ENCODE peak calls at places on chromosomes 1 and 21, in seven cellular contexts. One of them, this sample, is unnamed.
A peak's percentile ranks its signal among the peaks of the same experiment; 100 is the strongest.

GRCh38 chr1:155218854-155219591 is 10.5 kb downstream of the MTX1 start:
- DNase-seq in uterus: peak; percentile 46
- DNase-seq in K562: peak; percentile 65
- DNase-seq in sigmoid colon: no peak
- DNase-seq in tibial artery: no peak
- DNase-seq in left ventricle myocardium inferior: no peak
- DNase-seq in breast epithelium: no peak
- DNase-seq in this sample: peak; percentile 69

GRCh38 chr1:45005761-45006160 is 5.4 kb downstream of the HECTD3 start:
- DNase-seq in K562: no peak
- DNase-seq in tibial artery: no peak
- DNase-seq in left ventricle myocardium inferior: no peak
- DNase-seq in breast epithelium: no peak
- DNase-seq in uterus: no peak
- DNase-seq in sigmoid colon: no peak
- DNase-seq in this sample: no peak

GRCh38 chr1:201903135-201903534 is 14.4 kb downstream of the SHISA4 start:
- DNase-seq in sigmoid colon: peak; percentile 84
- DNase-seq in left ventricle myocardium inferior: no peak
- DNase-seq in K562: no peak
- DNase-seq in breast epithelium: no peak
- DNase-seq in uterus: peak; percentile 71
- DNase-seq in tibial artery: peak; percentile 92
- DNase-seq in this sample: no peak

GRCh38 chr1:109208847-109209463 is 4.8 kb upstream of the SARS1 start:
- DNase-seq in breast epithelium: no peak
- DNase-seq in uterus: no peak
- DNase-seq in tibial artery: no peak
- DNase-seq in sigmoid colon: no peak
- DNase-seq in left ventricle myocardium inferior: no peak
- DNase-seq in K562: no peak
- DNase-seq in this sample: peak; percentile 31

GRCh38 chr1:4476394-4476793 is 178.0 kb upstream of the AJAP1 start:
- DNase-seq in uterus: no peak
- DNase-seq in tibial artery: no peak
- DNase-seq in breast epithelium: no peak
- DNase-seq in left ventricle myocardium inferior: no peak
- DNase-seq in sigmoid colon: no peak
- DNase-seq in K562: no peak
- DNase-seq in this sample: no peak

GRCh38 chr1:107135466-107135865 is 5.4 kb upstream of the NTNG1 start:
- DNase-seq in left ventricle myocardium inferior: no peak
- DNase-seq in tibial artery: no peak
- DNase-seq in sigmoid colon: no peak
- DNase-seq in uterus: no peak
- DNase-seq in breast epithelium: no peak
- DNase-seq in K562: no peak
- DNase-seq in this sample: peak; percentile 18

GRCh38 chr1:245953876-245954660 is 553.0 kb downstream of the SMYD3 start:
- DNase-seq in breast epithelium: no peak
- DNase-seq in K562: no peak
- DNase-seq in uterus: no peak
- DNase-seq in tibial artery: no peak
- DNase-seq in left ventricle myocardium inferior: no peak
- DNase-seq in sigmoid colon: no peak
- DNase-seq in this sample: peak; percentile 70

GRCh38 chr1:90831910-90832309 is 114.8 kb upstream of the BARHL2 start:
- DNase-seq in sigmoid colon: no peak
- DNase-seq in left ventricle myocardium inferior: no peak
- DNase-seq in K562: no peak
- DNase-seq in uterus: no peak
- DNase-seq in tibial artery: no peak
- DNase-seq in breast epithelium: no peak
- DNase-seq in this sample: no peak

GRCh38 chr1:87648720-87649119 is 320.0 kb downstream of the LMO4 start:
- DNase-seq in breast epithelium: no peak
- DNase-seq in K562: no peak
- DNase-seq in sigmoid colon: no peak
- DNase-seq in uterus: no peak
- DNase-seq in tibial artery: no peak
- DNase-seq in left ventricle myocardium inferior: no peak
- DNase-seq in this sample: no peak

GRCh38 chr1:84433253-84434080 is 35.2 kb downstream of the DNASE2B start:
- DNase-seq in sigmoid colon: no peak
- DNase-seq in left ventricle myocardium inferior: no peak
- DNase-seq in uterus: peak; percentile 27
- DNase-seq in K562: peak; percentile 48
- DNase-seq in breast epithelium: no peak
- DNase-seq in tibial artery: peak; percentile 71
- DNase-seq in this sample: peak; percentile 83

GRCh38 chr1:24557711-24558121 is 1.8 kb downstream of the NCMAP start:
- DNase-seq in K562: no peak
- DNase-seq in uterus: no peak
- DNase-seq in left ventricle myocardium inferior: no peak
- DNase-seq in tibial artery: peak; percentile 46
- DNase-seq in sigmoid colon: no peak
- DNase-seq in breast epithelium: peak; percentile 19
- DNase-seq in this sample: no peak

GRCh38 chr1:62299426-62300200 is 19.6 kb downstream of the KANK4 start:
- DNase-seq in breast epithelium: no peak
- DNase-seq in K562: no peak
- DNase-seq in sigmoid colon: no peak
- DNase-seq in uterus: no peak
- DNase-seq in tibial artery: no peak
- DNase-seq in left ventricle myocardium inferior: no peak
- DNase-seq in this sample: no peak

GRCh38 chr21:33286600-33287456 is 20.7 kb downstream of the IL10RB start:
- DNase-seq in sigmoid colon: no peak
- DNase-seq in tibial artery: no peak
- DNase-seq in left ventricle myocardium inferior: peak; percentile 39
- DNase-seq in K562: no peak
- DNase-seq in breast epithelium: no peak
- DNase-seq in uterus: peak; percentile 36
- DNase-seq in this sample: peak; percentile 78

GRCh38 chr1:22018583-22019559 is 17.4 kb downstream of the CELA3A start:
- DNase-seq in left ventricle myocardium inferior: no peak
- DNase-seq in breast epithelium: no peak
- DNase-seq in tibial artery: no peak
- DNase-seq in sigmoid colon: peak; percentile 71
- DNase-seq in K562: no peak
- DNase-seq in uterus: no peak
- DNase-seq in this sample: peak; percentile 48

GRCh38 chr1:87091425-87091824 is 177.0 kb downstream of the HS2ST1 start:
- DNase-seq in K562: no peak
- DNase-seq in breast epithelium: no peak
- DNase-seq in sigmoid colon: no peak
- DNase-seq in left ventricle myocardium inferior: no peak
- DNase-seq in tibial artery: no peak
- DNase-seq in uterus: no peak
- DNase-seq in this sample: no peak

GRCh38 chr1:204295666-204296065 is 64.1 kb downstream of the PLEKHA6 start:
- DNase-seq in left ventricle myocardium inferior: no peak
- DNase-seq in uterus: no peak
- DNase-seq in breast epithelium: no peak
- DNase-seq in sigmoid colon: no peak
- DNase-seq in K562: no peak
- DNase-seq in tibial artery: peak; percentile 76
- DNase-seq in this sample: peak; percentile 77

GRCh38 chr21:24160528-24160927 is 1446.8 kb downstream of the MRPL39 start:
- DNase-seq in left ventricle myocardium inferior: no peak
- DNase-seq in sigmoid colon: no peak
- DNase-seq in uterus: no peak
- DNase-seq in breast epithelium: no peak
- DNase-seq in K562: no peak
- DNase-seq in tibial artery: no peak
- DNase-seq in this sample: no peak

GRCh38 chr1:31980835-31981782 is 32.6 kb upstream of the KHDRBS1 start:
- DNase-seq in K562: no peak
- DNase-seq in left ventricle myocardium inferior: no peak
- DNase-seq in uterus: no peak
- DNase-seq in breast epithelium: no peak
- DNase-seq in sigmoid colon: no peak
- DNase-seq in tibial artery: no peak
- DNase-seq in this sample: no peak

GRCh38 chr1:77534456-77534855 is 148.0 kb downstream of the ZZZ3 start:
- DNase-seq in K562: no peak
- DNase-seq in breast epithelium: no peak
- DNase-seq in uterus: no peak
- DNase-seq in left ventricle myocardium inferior: no peak
- DNase-seq in sigmoid colon: no peak
- DNase-seq in tibial artery: no peak
- DNase-seq in this sample: no peak

GRCh38 chr21:30044447-30045064 is 104.8 kb upstream of the GRIK1 start:
- DNase-seq in tibial artery: no peak
- DNase-seq in left ventricle myocardium inferior: no peak
- DNase-seq in sigmoid colon: no peak
- DNase-seq in uterus: no peak
- DNase-seq in breast epithelium: no peak
- DNase-seq in K562: peak; percentile 13
- DNase-seq in this sample: peak; percentile 6

GRCh38 chr21:43770066-43770655 is 5.9 kb downstream of the CSTB start:
- DNase-seq in uterus: no peak
- DNase-seq in tibial artery: no peak
- DNase-seq in K562: no peak
- DNase-seq in left ventricle myocardium inferior: no peak
- DNase-seq in sigmoid colon: no peak
- DNase-seq in breast epithelium: no peak
- DNase-seq in this sample: no peak

GRCh38 chr1:58443986-58444603 is 102.4 kb downstream of the OMA1 start:
- DNase-seq in breast epithelium: no peak
- DNase-seq in left ventricle myocardium inferior: no peak
- DNase-seq in sigmoid colon: no peak
- DNase-seq in K562: no peak
- DNase-seq in tibial artery: no peak
- DNase-seq in uterus: no peak
- DNase-seq in this sample: no peak

GRCh38 chr1:58397187-58397820 is 149.2 kb downstream of the OMA1 start:
- DNase-seq in breast epithelium: no peak
- DNase-seq in left ventricle myocardium inferior: no peak
- DNase-seq in uterus: no peak
- DNase-seq in tibial artery: no peak
- DNase-seq in K562: no peak
- DNase-seq in sigmoid colon: no peak
- DNase-seq in this sample: peak; percentile 28

GRCh38 chr1:102572637-102573036 is 535.7 kb downstream of the COL11A1 start:
- DNase-seq in sigmoid colon: no peak
- DNase-seq in uterus: no peak
- DNase-seq in breast epithelium: no peak
- DNase-seq in K562: no peak
- DNase-seq in left ventricle myocardium inferior: no peak
- DNase-seq in tibial artery: no peak
- DNase-seq in this sample: no peak

DNA sequence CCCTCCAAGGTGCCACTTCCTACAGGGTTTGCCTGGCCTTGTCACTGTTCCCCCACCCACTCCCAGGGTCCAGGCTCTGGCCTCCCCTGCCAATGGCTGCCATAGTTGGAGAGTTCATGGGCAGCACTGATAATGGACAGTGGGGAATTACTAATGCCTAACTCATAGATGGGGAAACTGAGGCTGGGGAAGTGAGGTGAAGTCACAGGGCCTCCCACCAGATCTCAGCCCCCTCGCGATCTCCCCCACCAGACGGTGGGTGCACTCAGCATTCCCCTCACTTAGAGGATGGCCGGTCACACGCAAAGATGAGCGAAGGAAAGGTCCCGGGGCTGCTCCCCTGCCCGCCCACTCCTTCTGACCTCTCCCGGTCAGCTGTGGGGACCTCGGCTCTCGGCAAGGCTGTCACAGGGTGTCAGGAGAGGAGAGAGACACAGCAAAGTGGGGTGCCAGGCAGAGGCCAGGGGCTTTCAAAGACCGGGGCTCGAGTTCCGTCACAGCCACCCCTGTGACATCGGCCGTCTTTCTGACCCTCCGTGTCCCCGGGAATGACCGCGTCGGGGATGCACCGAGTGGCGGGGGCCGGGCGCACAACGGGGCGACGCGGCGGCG is 230.0 kb upstream of the TMEM51 start:
- DNase-seq in sigmoid colon: no peak
- DNase-seq in breast epithelium: no peak
- DNase-seq in left ventricle myocardium inferior: no peak
- DNase-seq in tibial artery: no peak
- DNase-seq in uterus: no peak
- DNase-seq in K562: no peak
- DNase-seq in this sample: no peak
- H3K4me3 ChIP-seq in sigmoid colon: peak overlapping the region; percentile 51
- H3K4me3 ChIP-seq in breast epithelium: peak overlapping the region; percentile 77
- H3K4me3 ChIP-seq in left ventricle myocardium inferior: peak overlapping the region; percentile 86
- H3K4me3 ChIP-seq in tibial artery: peak overlapping the region; percentile 69
- H3K4me3 ChIP-seq in uterus: no peak overlapping the region
- H3K4me3 ChIP-seq in K562: peak overlapping the region; percentile 59
- H3K4me3 ChIP-seq in this sample: peak overlapping the region; percentile 42

GRCh38 chr1:34784751-34785221 is 3.8 kb downstream of the GJB3 start:
- DNase-seq in uterus: no peak
- DNase-seq in left ventricle myocardium inferior: no peak
- DNase-seq in breast epithelium: no peak
- DNase-seq in sigmoid colon: peak; percentile 61
- DNase-seq in tibial artery: peak; percentile 64
- DNase-seq in K562: no peak
- DNase-seq in this sample: no peak
- TF ChIP-seq CTCF in uterus: no peak
- TF ChIP-seq CTCF in left ventricle myocardium inferior: no peak
- TF ChIP-seq CTCF in breast epithelium: no peak
- TF ChIP-seq CTCF in sigmoid colon: no peak
- TF ChIP-seq CTCF in tibial artery: no peak
- TF ChIP-seq CTCF in K562: no peak
- TF ChIP-seq CTCF in this sample: no peak

GRCh38 chr1:56074357-56074717 is 505.0 kb downstream of the PLPP3 start:
- DNase-seq in left ventricle myocardium inferior: no peak
- DNase-seq in tibial artery: no peak
- DNase-seq in breast epithelium: no peak
- DNase-seq in K562: no peak
- DNase-seq in sigmoid colon: no peak
- DNase-seq in uterus: no peak
- DNase-seq in this sample: no peak
- H3K4me3 ChIP-seq in left ventricle myocardium inferior: no peak overlapping the region
- H3K4me3 ChIP-seq in tibial artery: no peak overlapping the region
- H3K4me3 ChIP-seq in breast epithelium: no peak overlapping the region
- H3K4me3 ChIP-seq in K562: no peak overlapping the region
- H3K4me3 ChIP-seq in sigmoid colon: no peak overlapping the region
- H3K4me3 ChIP-seq in uterus: no peak overlapping the region
- H3K4me3 ChIP-seq in this sample: no peak overlapping the region

GRCh38 chr1:47675721-47676120 is 237.9 kb downstream of the FOXD2 start:
- DNase-seq in uterus: no peak
- DNase-seq in K562: no peak
- DNase-seq in breast epithelium: no peak
- DNase-seq in sigmoid colon: peak; percentile 20
- DNase-seq in left ventricle myocardium inferior: no peak
- DNase-seq in tibial artery: no peak
- DNase-seq in this sample: no peak

GRCh38 chr1:47677241-47677940 is 239.5 kb downstream of the FOXD2 start:
- DNase-seq in breast epithelium: no peak
- DNase-seq in left ventricle myocardium inferior: no peak
- DNase-seq in tibial artery: no peak
- DNase-seq in K562: no peak
- DNase-seq in uterus: no peak
- DNase-seq in sigmoid colon: peak; percentile 25
- DNase-seq in this sample: no peak

GRCh38 chr1:47674189-47674588 is 236.3 kb downstream of the FOXD2 start:
- DNase-seq in tibial artery: no peak
- DNase-seq in left ventricle myocardium inferior: no peak
- DNase-seq in uterus: no peak
- DNase-seq in breast epithelium: no peak
- DNase-seq in sigmoid colon: no peak
- DNase-seq in K562: no peak
- DNase-seq in this sample: no peak

GRCh38 chr1:47676311-47677054 is 238.6 kb downstream of the FOXD2 start:
- DNase-seq in uterus: no peak
- DNase-seq in breast epithelium: no peak
- DNase-seq in K562: no peak
- DNase-seq in sigmoid colon: peak; percentile 46
- DNase-seq in left ventricle myocardium inferior: no peak
- DNase-seq in tibial artery: no peak
- DNase-seq in this sample: no peak

GRCh38 chr1:47675047-47675675 is 237.3 kb downstream of the FOXD2 start:
- DNase-seq in uterus: no peak
- DNase-seq in K562: no peak
- DNase-seq in sigmoid colon: peak; percentile 46
- DNase-seq in breast epithelium: no peak
- DNase-seq in tibial artery: no peak
- DNase-seq in left ventricle myocardium inferior: no peak
- DNase-seq in this sample: no peak
- TF ChIP-seq CTCF in uterus: no peak
- TF ChIP-seq CTCF in K562: no peak
- TF ChIP-seq CTCF in sigmoid colon: no peak
- TF ChIP-seq CTCF in breast epithelium: no peak
- TF ChIP-seq CTCF in tibial artery: no peak
- TF ChIP-seq CTCF in left ventricle myocardium inferior: no peak
- TF ChIP-seq CTCF in this sample: no peak

This sample was measured in fibroblast of villous mesenchyme.